ENCODE peak calls at places on chromosomes 1 and 21, in seven cellular contexts. A, T, X, V, H, S and K are unnamed samples.

GRCh38 chr1:230853736-230854135 is 14.6 kb downstream of the C1orf198 start:
- DNase-seq in T (no peak), S (no peak), H (no peak), A (no peak), X (no peak), V (no peak), K (no peak)

GRCh38 chr1:247204177-247204647 is 32.4 kb upstream of the ZNF124 start:
- DNase-seq in A (no peak), S (no peak), H (no peak), X (no peak), V (no peak), T (no peak), K (no peak)

GRCh38 chr1:119008483-119009299 is 20.5 kb upstream of the TBX15 start:
- DNase-seq in A (no peak), V (peak; percentile 62), H (peak; percentile 74), T (no peak), X (peak; percentile 82), S (no peak), K (peak; percentile 40)

GRCh38 chr1:13888351-13888996 is 188.5 kb downstream of the PRDM2 start:
- DNase-seq in X (no peak), T (no peak), S (no peak), V (no peak), A (no peak), H (no peak), K (no peak)

GRCh38 chr1:43671626-43672330 is 21.8 kb downstream of the KDM4A start:
- DNase-seq in X (no peak), H (peak; percentile 74), T (no peak), V (no peak), A (no peak), S (no peak), K (no peak)

GRCh38 chr1:211610779-211611556 is 32.0 kb upstream of the SLC30A1 start:
- DNase-seq in T (no peak), H (peak; percentile 44), V (peak; percentile 96), A (no peak), S (no peak), X (peak; percentile 41), K (peak; percentile 81)

GRCh38 chr1:75588779-75589475 is 22.0 kb downstream of the SLC44A5 start:
- DNase-seq in A (no peak), S (no peak), H (no peak), X (no peak), V (no peak), T (no peak), K (no peak)

GRCh38 chr1:94661431-94661830 is 119.9 kb upstream of the F3 start:
- DNase-seq in H (no peak), V (no peak), S (no peak), A (no peak), X (no peak), T (no peak), K (no peak)

GRCh38 chr1:202836616-202837403 is 26.1 kb downstream of the PCAT6 start:
- DNase-seq in X (no peak), A (no peak), V (no peak), H (no peak), S (no peak), T (no peak), K (no peak)

GRCh38 chr1:206631085-206631509 is 4.2 kb upstream of the DYRK3 start:
- DNase-seq in V (peak; percentile 88), S (no peak), H (peak; percentile 82), T (no peak), X (peak; percentile 43), A (no peak), K (peak; percentile 97)

GRCh38 chr1:101288491-101288944 is 51.7 kb downstream of the S1PR1 start:
- DNase-seq in S (peak; percentile 75), A (peak; percentile 50), T (no peak), V (peak; percentile 58), X (peak; percentile 72), H (peak; percentile 72), K (peak; percentile 73)

GRCh38 chr1:228104526-228105251 is 1.6 kb upstream of the C1orf35 start:
- DNase-seq in H (no peak), S (no peak), T (no peak), V (no peak), A (no peak), X (no peak), K (no peak)

GRCh38 chr1:229557913-229558414 is 543 bp downstream of the ABCB10 start:
- DNase-seq in A (peak; percentile 37), S (peak; percentile 15), X (peak; percentile 58), V (no peak), T (peak; percentile 18), H (peak; percentile 64), K (peak; percentile 21)

GRCh38 chr1:183676515-183677189 is 23.5 kb upstream of the APOBEC4 start:
- DNase-seq in V (no peak), T (no peak), H (peak; percentile 49), S (peak; percentile 20), A (no peak), X (peak; percentile 38), K (no peak)

GRCh38 chr1:109466100-109466439 is 276 bp upstream of the SYPL2 start:
- DNase-seq in X (no peak), H (no peak), V (no peak), A (no peak), S (no peak), T (no peak), K (no peak)

GRCh38 chr21:44065428-44065827 is 41.8 kb upstream of the PWP2 start:
- DNase-seq in X (no peak), H (no peak), T (peak; percentile 38), A (no peak), V (no peak), S (no peak), K (no peak)

GRCh38 chr1:220119043-220119512 is 25.1 kb downstream of the IARS2 start:
- DNase-seq in H (no peak), A (no peak), S (no peak), X (no peak), T (no peak), V (no peak), K (no peak)

GRCh38 chr1:10467078-10467477 is 5.3 kb downstream of the DFFA start:
- DNase-seq in T (no peak), H (no peak), X (no peak), A (no peak), V (no peak), S (no peak), K (no peak)

GRCh38 chr1:43872280-43872679 is 61.3 kb upstream of the ARTN start:
- DNase-seq in V (no peak), S (no peak), X (no peak), T (no peak), A (no peak), H (no peak), K (no peak)

GRCh38 chr1:183870351-183871077 is 65.6 kb downstream of the RGL1 start:
- DNase-seq in T (no peak), X (no peak), V (no peak), S (no peak), A (no peak), H (no peak), K (no peak)

GRCh38 chr1:184867866-184868585 is 106.3 kb downstream of the NIBAN1 start:
- DNase-seq in T (no peak), X (no peak), H (no peak), A (no peak), S (no peak), V (no peak), K (no peak)

GRCh38 chr1:119266386-119266785 is 102.2 kb upstream of the HAO2 start:
- DNase-seq in A (no peak), H (no peak), X (no peak), V (no peak), S (no peak), T (no peak), K (no peak)

GRCh38 chr1:37476460-37477197 is 2.2 kb downstream of the ZC3H12A start:
- DNase-seq in H (peak; percentile 77), V (no peak), X (peak; percentile 42), S (peak; percentile 76), A (no peak), T (no peak), K (peak; percentile 37)

GRCh38 chr1:219670426-219671149 is 57.7 kb upstream of the ZC3H11B start:
- DNase-seq in T (no peak), S (peak; percentile 17), H (no peak), X (no peak), A (no peak), V (no peak), K (no peak)

GRCh38 chr1:78339490-78339889 is 151.3 kb upstream of the PTGFR start:
- DNase-seq in T (no peak), V (no peak), H (peak; percentile 24), S (peak; percentile 29), X (no peak), A (no peak), K (no peak)

GRCh38 chr1:100736324-100736723 is 16.8 kb downstream of the VCAM1 start:
- DNase-seq in V (no peak), S (no peak), X (no peak), A (no peak), T (no peak), H (no peak), K (no peak)